ENCODE peak calls at places on chromosomes 13 and 19, in seven cellular contexts. E is cardiac fibroblast; W is naive thymus-derived CD8-positive, alpha-beta T cell; B is stimulated activated CD4-positive, alpha-beta T cell treated with anti-CD3 and anti-CD28 coated beads, Interleukin-2, amount 100 ng/mL, for 24 hours; Q is esophagus squamous epithelium; I is heart right ventricle; M is tibial artery. Z is an unnamed sample.
A peak's percentile ranks its signal among the peaks of the same experiment; 100 is the strongest.

GRCh38 chr19:15456871-15457700 is 7.3 kb downstream of the RASAL3 start:
- DNase-seq in W (no peak), Q (no peak), M (no peak), B (peak; percentile 25), E (no peak), I (no peak), Z (peak; percentile 77)

GRCh38 chr13:34356686-34357434 is 538.9 kb downstream of the RFC3 start:
- DNase-seq in E (no peak), W (no peak), I (no peak), Q (no peak), M (no peak), B (no peak), Z (no peak)

GRCh38 chr13:98606296-98606695 is 29.4 kb upstream of the STK24 start:
- DNase-seq in Q (no peak), E (no peak), B (no peak), W (no peak), I (no peak), M (no peak), Z (no peak)

GRCh38 chr19:45114116-45114515 is 21.1 kb downstream of the PPP1R37 start:
- DNase-seq in M (no peak), E (no peak), W (no peak), B (no peak), I (no peak), Q (no peak), Z (no peak)

GRCh38 chr19:17061691-17062090 is 13.6 kb downstream of the HAUS8 start:
- DNase-seq in E (no peak), Q (no peak), M (no peak), B (no peak), W (no peak), I (no peak), Z (no peak)

GRCh38 chr19:49094505-49095482 is 9.5 kb downstream of the SNRNP70 start:
- DNase-seq in Q (no peak), W (no peak), E (no peak), M (no peak), I (peak; percentile 48), B (no peak), Z (no peak)

GRCh38 chr19:23482829-23483228 is 87.6 kb upstream of the ZNF91 start:
- DNase-seq in W (no peak), E (no peak), Q (no peak), B (no peak), M (no peak), I (no peak), Z (no peak)

GRCh38 chr19:27833031-27833430 is 1379.9 kb downstream of the UQCRFS1 start:
- DNase-seq in B (no peak), Q (no peak), I (no peak), M (no peak), W (no peak), E (peak; percentile 7), Z (no peak)

GRCh38 chr19:18300930-18301717 is 19.7 kb upstream of the JUND start:
- DNase-seq in E (peak; percentile 80), B (no peak), Q (no peak), I (peak; percentile 82), M (peak; percentile 96), W (no peak), Z (no peak)

GRCh38 chr13:106533940-106534843 is 1.3 kb downstream of the EFNB2 start:
- DNase-seq in I (peak; percentile 53), B (peak; percentile 25), E (peak; percentile 76), W (no peak), M (peak; percentile 73), Q (no peak), Z (no peak)

GRCh38 chr19:862529-863304 is 3.3 kb downstream of the CFD start:
- DNase-seq in M (peak; percentile 80), E (peak; percentile 39), I (peak; percentile 70), Q (no peak), B (peak; percentile 83), W (peak; percentile 72), Z (no peak)

GRCh38 chr13:78649997-78650724 is 8.8 kb downstream of the OBI1 start:
- DNase-seq in B (no peak), I (no peak), M (no peak), Q (no peak), W (no peak), E (no peak), Z (no peak)

GRCh38 chr13:59641261-59641660 is 522.5 kb downstream of the DIAPH3 start:
- DNase-seq in I (no peak), Q (no peak), E (no peak), B (no peak), W (no peak), M (no peak), Z (no peak)

GRCh38 chr13:77810891-77811290 is 107.7 kb downstream of the EDNRB start:
- DNase-seq in M (no peak), E (no peak), I (no peak), W (no peak), Q (no peak), B (no peak), Z (no peak)

GRCh38 chr19:48330012-48330681 is 4.8 kb downstream of the EMP3 start:
- DNase-seq in W (peak; percentile 84), I (peak; percentile 74), M (peak; percentile 75), B (peak; percentile 79), E (no peak), Q (peak; percentile 39), Z (no peak)

GRCh38 chr13:23674795-23675640 is 104.8 kb downstream of the TNFRSF19 start:
- DNase-seq in W (no peak), I (no peak), E (peak; percentile 95), Q (no peak), M (no peak), B (no peak), Z (no peak)

GRCh38 chr13:46721054-46721453 is 75.9 kb downstream of the ESD start:
- DNase-seq in I (no peak), B (peak; percentile 46), M (no peak), W (peak; percentile 13), E (peak; percentile 69), Q (no peak), Z (no peak)

GRCh38 chr13:28349901-28350654 is 144.8 kb downstream of the FLT1 start:
- DNase-seq in W (no peak), M (no peak), Q (no peak), B (no peak), I (no peak), E (no peak), Z (no peak)

GRCh38 chr13:29359181-29359580 is 236.3 kb downstream of the SLC7A1 start:
- DNase-seq in Q (no peak), B (no peak), M (no peak), W (no peak), E (no peak), I (no peak), Z (no peak)

GRCh38 chr13:26682606-26683005 is 78.0 kb downstream of the GPR12 start:
- DNase-seq in I (no peak), M (no peak), E (no peak), W (no peak), B (no peak), Q (no peak), Z (no peak)

GRCh38 chr13:49265822-49266221 is 18.1 kb downstream of the CDADC1 start:
- DNase-seq in B (no peak), E (peak; percentile 1), I (no peak), M (no peak), W (no peak), Q (no peak), Z (no peak)

GRCh38 chr19:2408247-2408646 is 19.1 kb downstream of the TIMM13 start:
- DNase-seq in B (no peak), I (no peak), W (no peak), M (no peak), E (no peak), Q (no peak), Z (no peak)

GRCh38 chr19:2231621-2232221 is 4.4 kb downstream of the PLEKHJ1 start:
- DNase-seq in E (no peak), B (peak; percentile 34), I (no peak), W (no peak), M (no peak), Q (no peak), Z (no peak)

GRCh38 chr19:16327501-16327900 is 2.9 kb downstream of the KLF2 start:
- DNase-seq in W (peak; percentile 18), I (no peak), E (no peak), B (no peak), M (peak; percentile 85), Q (no peak), Z (no peak)

GRCh38 chr13:26548251-26548765 is 9.2 kb upstream of the WASF3 start:
- DNase-seq in M (no peak), W (no peak), B (no peak), E (no peak), I (no peak), Q (no peak), Z (no peak)

GRCh38 chr13:114146173-114146572 is 13.8 kb upstream of the RASA3 start:
- DNase-seq in W (no peak), B (no peak), I (no peak), Q (no peak), M (peak; percentile 46), E (no peak), Z (peak; percentile 29)

GRCh38 chr19:6536138-6536671 is 5.4 kb downstream of the TNFSF9 start:
- DNase-seq in I (no peak), W (peak; percentile 73), M (no peak), E (peak; percentile 53), B (peak; percentile 79), Q (peak; percentile 51), Z (no peak)

GRCh38 chr13:28636677-28637317 is 22.1 kb upstream of the POMP start:
- DNase-seq in B (peak; percentile 46), I (no peak), Q (peak; percentile 10), W (peak; percentile 32), E (peak; percentile 81), M (no peak), Z (no peak)

GRCh38 chr19:37933965-37934364 is 27.0 kb downstream of the SIPA1L3 start:
- DNase-seq in E (peak; percentile 72), Q (no peak), B (no peak), M (no peak), I (peak; percentile 48), W (no peak), Z (no peak)

GRCh38 chr13:44165895-44166496 is 207.6 kb upstream of the SERP2 start:
- DNase-seq in Q (no peak), I (no peak), B (no peak), E (no peak), W (no peak), M (no peak), Z (no peak)

GRCh38 chr13:31982540-31982939 is 49.0 kb upstream of the FRY start:
- DNase-seq in I (peak; percentile 47), E (peak; percentile 98), M (peak; percentile 82), B (no peak), W (no peak), Q (no peak), Z (peak; percentile 77)

GRCh38 chr19:52601025-52601973 is 31.2 kb downstream of the ZNF701 start:
- DNase-seq in E (peak; percentile 92), M (peak; percentile 97), Q (peak; percentile 59), I (peak; percentile 96), W (peak; percentile 88), B (peak; percentile 96), Z (peak; percentile 93)

GRCh38 chr19:35641515-35642151 is at the start of gene ETV2:
- DNase-seq in B (peak; percentile 51), E (peak; percentile 25), Q (no peak), I (peak; percentile 46), W (peak; percentile 51), M (no peak), Z (no peak)

GRCh38 chr19:49422407-49423277 is 599 bp downstream of the PTH2 start:
- DNase-seq in I (peak; percentile 50), Q (no peak), W (no peak), B (peak; percentile 65), M (no peak), E (peak; percentile 50), Z (no peak)

GRCh38 chr13:34302596-34302995 is 484.6 kb downstream of the RFC3 start:
- DNase-seq in W (no peak), Q (no peak), E (no peak), M (no peak), I (no peak), B (no peak), Z (no peak)

GRCh38 chr13:33087091-33087490 is 70.9 kb downstream of the KL start:
- DNase-seq in W (no peak), M (no peak), Q (no peak), B (no peak), I (no peak), E (peak; percentile 57), Z (no peak)

GRCh38 chr13:36819811-36820140 is 754 bp downstream of the RFXAP start:
- DNase-seq in E (peak; percentile 38), M (no peak), B (peak; percentile 41), W (peak; percentile 2), Q (no peak), I (no peak), Z (no peak)

GRCh38 chr13:21326155-21327030 is 132.7 kb downstream of the ZDHHC20 start:
- DNase-seq in I (no peak), W (no peak), B (no peak), E (peak; percentile 18), M (no peak), Q (no peak), Z (no peak)

Z was measured in RWPE2.